ENCODE peak calls at places on chromosomes 16 and 17, in nine cellular contexts. S is tibial artery; U is heart right ventricle; E is fibroblast of mammary gland; G is CD4-positive, alpha-beta T cell; W is A549; M is fibroblast of lung; F is heart left ventricle; Z is activated B cell treated with CpG ODN at 0.5 μM for 24 hours. D is an unnamed sample.

GRCh38 chr17:7767425-7768021 is 50.0 kb downstream of the DNAH2 start:
- DNase-seq in G (no peak), E (no peak), F (no peak), S (no peak), Z (no peak), M (peak; percentile 85), W (no peak), U (no peak), D (no peak)

GRCh38 chr17:7972131-7972785 is 30.2 kb upstream of the GUCY2D start:
- DNase-seq in Z (no peak), F (no peak), S (no peak), G (no peak), U (no peak), E (peak; percentile 9), M (peak; percentile 13), W (no peak), D (no peak)

GRCh38 chr17:65100316-65101140 is 36.6 kb upstream of the RGS9 start:
- DNase-seq in S (peak; percentile 81), E (peak; percentile 74), W (peak; percentile 80), U (peak; percentile 83), M (peak; percentile 62), G (peak; percentile 75), Z (peak; percentile 82), F (peak; percentile 95), D (peak; percentile 86)

GRCh38 chr16:50862818-50863672 is 121.2 kb downstream of the CYLD start:
- DNase-seq in U (no peak), M (no peak), S (no peak), Z (no peak), F (no peak), E (no peak), G (no peak), W (no peak), D (no peak)

GRCh38 chr17:78338860-78339259 is 21.0 kb downstream of the SOCS3 start:
- DNase-seq in W (no peak), Z (no peak), M (no peak), F (no peak), E (no peak), G (no peak), U (no peak), S (no peak), D (no peak)

GRCh38 chr17:36610472-36610871 is 9.1 kb downstream of the MRM1 start:
- DNase-seq in W (no peak), M (no peak), F (no peak), S (no peak), Z (no peak), U (no peak), E (peak; percentile 51), G (no peak), D (no peak)

GRCh38 chr17:36697907-36698526 is 96.6 kb downstream of the MRM1 start:
- DNase-seq in S (no peak), G (no peak), Z (no peak), E (no peak), U (no peak), F (no peak), M (no peak), W (no peak), D (no peak)

GRCh38 chr17:43927101-43927935 is 15.0 kb downstream of the PPY start:
- DNase-seq in G (no peak), Z (no peak), S (no peak), F (peak; percentile 56), U (no peak), E (no peak), W (no peak), M (no peak), D (no peak)

GRCh38 chr17:44844390-44844830 is 3.3 kb upstream of the HIGD1B start:
- DNase-seq in Z (no peak), S (no peak), W (no peak), E (no peak), M (no peak), F (peak; percentile 81), G (no peak), U (peak; percentile 75), D (no peak)

GRCh38 chr17:78359216-78359935 is 501 bp downstream of the SOCS3 start:
- DNase-seq in U (no peak), F (peak; percentile 76), G (no peak), M (peak; percentile 52), S (no peak), W (peak; percentile 81), Z (peak; percentile 54), E (no peak), D (no peak)

GRCh38 chr17:78798695-78799559 is 16.9 kb upstream of the CYTH1 start:
- DNase-seq in U (no peak), E (peak; percentile 35), W (no peak), M (peak; percentile 32), S (no peak), Z (no peak), G (no peak), F (no peak), D (peak; percentile 69)

GRCh38 chr17:34254146-34254545 is 939 bp upstream of the CCL2 start:
- DNase-seq in S (peak; percentile 38), W (no peak), U (no peak), G (no peak), F (no peak), E (peak; percentile 92), Z (no peak), M (peak; percentile 45), D (no peak)

GRCh38 chr17:5702951-5703510 is 118.7 kb upstream of the NLRP1 start:
- DNase-seq in G (no peak), S (no peak), E (no peak), F (no peak), M (no peak), W (no peak), Z (no peak), U (no peak), D (no peak)

GRCh38 chr17:1977583-1978395 is 47.3 kb downstream of the RTN4RL1 start:
- DNase-seq in U (no peak), F (no peak), G (no peak), E (no peak), S (no peak), W (no peak), M (no peak), Z (no peak), D (no peak)

GRCh38 chr16:50303605-50304466 is 37.5 kb downstream of the ADCY7 start:
- DNase-seq in W (no peak), E (no peak), M (peak; percentile 84), U (no peak), Z (peak; percentile 10), G (no peak), F (peak; percentile 56), S (peak; percentile 19), D (peak; percentile 29)

GRCh38 chr17:48261297-48261880 is 153.8 kb downstream of the SNX11 start:
- DNase-seq in S (no peak), Z (no peak), G (no peak), M (peak; percentile 20), F (no peak), E (peak; percentile 28), W (peak; percentile 74), U (no peak), D (no peak)

GRCh38 chr17:78401891-78402290 is 23.4 kb downstream of the PGS1 start:
- DNase-seq in S (no peak), U (no peak), M (no peak), Z (no peak), G (no peak), F (no peak), W (no peak), E (no peak), D (no peak)

GRCh38 chr16:25111403-25112166 is at the start of gene LCMT1:
- DNase-seq in Z (peak; percentile 78), W (peak; percentile 97), S (peak; percentile 93), M (peak; percentile 98), E (peak; percentile 98), U (peak; percentile 96), G (peak; percentile 83), F (peak; percentile 89), D (peak; percentile 96)
- TF ChIP-seq CTCF in Z (no peak), W (no peak), S (no peak), M (no peak), E (no peak), U (no peak), G (no peak), F (no peak), D (no peak)

GRCh38 chr17:29589524-29590260 is at the start of gene GIT1:
- DNase-seq in M (peak; percentile 79), G (peak; percentile 81), S (peak; percentile 82), W (peak; percentile 92), E (peak; percentile 68), F (peak; percentile 94), Z (peak; percentile 88), U (peak; percentile 84), D (peak; percentile 97)
- TF ChIP-seq CTCF in M (no peak), G (no peak), S (no peak), W (no peak), E (no peak), F (no peak), Z (no peak), U (no peak), D (peak; percentile 3)

GRCh38 chr16:68310441-68311315 is at the start of the genes PRMT7 and SLC7A6OS:
- DNase-seq in M (peak; percentile 87), W (peak; percentile 98), Z (peak; percentile 87), U (peak; percentile 90), S (peak; percentile 91), E (peak; percentile 83), G (peak; percentile 89), F (peak; percentile 94), D (peak; percentile 99)
- TF ChIP-seq CTCF in M (no peak), W (no peak), Z (no peak), U (no peak), S (peak; percentile 25), E (no peak), G (peak; percentile 14), F (peak; percentile 56), D (no peak)

DNA sequence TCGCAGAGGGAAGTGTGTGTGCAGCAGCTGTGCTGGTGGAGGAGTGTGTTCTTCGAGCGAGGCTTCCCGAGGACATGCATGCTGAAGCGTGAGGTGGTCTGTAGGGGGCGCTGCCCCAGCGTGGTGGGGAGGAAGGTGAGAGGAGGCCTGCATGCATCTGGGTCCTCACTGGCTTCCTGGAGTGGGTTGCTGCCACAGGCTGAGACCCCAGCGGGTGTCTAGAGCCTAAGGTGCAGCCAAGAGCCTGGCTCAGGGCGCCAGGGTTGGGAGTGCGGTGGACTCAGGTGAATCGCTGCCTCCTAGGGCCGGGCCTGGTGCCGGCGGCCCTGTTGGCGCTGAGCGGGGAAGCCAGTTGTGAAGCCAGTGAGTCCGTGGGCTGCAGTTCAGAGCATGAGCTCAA is 7.5 kb upstream of the HSD3B7 start:
- DNase-seq in U (no peak), E (peak; percentile 31), Z (no peak), G (no peak), S (no peak), F (no peak), W (no peak), M (no peak), D (no peak)
- TF ChIP-seq CTCF in U (no peak), E (peak; percentile 42), Z (no peak), G (no peak), S (no peak), F (no peak), W (peak; percentile 14), M (peak; percentile 21), D (no peak)